ENCODE peak calls at places on chromosomes 4 and X, in five cellular contexts. B is trophoblast cell, M is H9, S is mesenchymal stem cell, A is H1. Q is an unnamed sample.

GRCh38 chr4:184348311-184349233 is 125.8 kb downstream of the IRF2 start:
- DNase-seq in B (no peak), M (no peak), S (peak; percentile 82), A (no peak), Q (no peak)

GRCh38 chr4:10416441-10416840 is 40.8 kb downstream of the ZNF518B start:
- DNase-seq in B (no peak), M (no peak), S (no peak), A (no peak), Q (no peak)

GRCh38 chrX:37910186-37910585 is 62.8 kb upstream of the DYNLT3 start:
- DNase-seq in B (no peak), M (no peak), S (no peak), A (no peak), Q (no peak)

GRCh38 chrX:21373637-21374162 is 518 bp upstream of the CNKSR2 start:
- DNase-seq in B (peak; percentile 28), M (peak; percentile 28), S (no peak), A (no peak), Q (no peak)

GRCh38 chr4:53039741-53040458 is 177.8 kb downstream of the RASL11B start:
- DNase-seq in B (no peak), M (no peak), S (no peak), A (no peak), Q (no peak)

GRCh38 chr4:6526171-6526570 is 48.8 kb upstream of the MAN2B2 start:
- DNase-seq in B (no peak), M (no peak), S (no peak), A (no peak), Q (no peak)

GRCh38 chrX:131187234-131187633 is 101.9 kb downstream of the IGSF1 start:
- DNase-seq in B (no peak), M (no peak), S (no peak), A (no peak), Q (no peak)

GRCh38 chr4:151401739-151402138 is 7.2 kb upstream of the FHIP1A start:
- DNase-seq in B (no peak), M (no peak), S (no peak), A (no peak), Q (no peak)

GRCh38 chr4:148092316-148093014 is 349.7 kb downstream of the NR3C2 start:
- DNase-seq in B (no peak), M (no peak), S (no peak), A (no peak), Q (no peak)

GRCh38 chr4:110730318-110730717 is 107.4 kb upstream of the PITX2 start:
- DNase-seq in B (no peak), M (no peak), S (no peak), A (no peak), Q (no peak)

GRCh38 chrX:51614353-51614752 is 4.4 kb downstream of the CENPVL3 start:
- DNase-seq in B (peak; percentile 1), M (peak; percentile 26), S (peak; percentile 43), A (peak; percentile 42), Q (no peak)

GRCh38 chrX:44873415-44874270 is 655 bp downstream of the KDM6A start:
- DNase-seq in B (no peak), M (no peak), S (peak; percentile 51), A (peak; percentile 46), Q (no peak)

GRCh38 chr4:111230265-111230664 is 607.4 kb upstream of the PITX2 start:
- DNase-seq in B (no peak), M (no peak), S (peak; percentile 7), A (no peak), Q (no peak)

GRCh38 chr4:178553201-178553600 is 1111.0 kb upstream of the AGA start:
- DNase-seq in B (no peak), M (no peak), S (no peak), A (no peak), Q (no peak)

GRCh38 chrX:13263560-13264251 is 56.1 kb downstream of the ATXN3L start:
- DNase-seq in B (no peak), M (no peak), S (no peak), A (no peak), Q (no peak)
- H3K14ac ChIP-seq in B (no peak overlapping the region), M (no peak overlapping the region), S (no peak overlapping the region), A (no peak overlapping the region), Q (no peak overlapping the region)

GRCh38 chr4:124105212-124105611 is 607.3 kb downstream of the ANKRD50 start:
- DNase-seq in B (no peak), M (no peak), S (peak; percentile 85), A (no peak), Q (no peak)
- H2BK12ac ChIP-seq in B (no peak overlapping the region), M (no peak overlapping the region), S (no peak overlapping the region), A (no peak overlapping the region), Q (no peak overlapping the region)

DNA sequence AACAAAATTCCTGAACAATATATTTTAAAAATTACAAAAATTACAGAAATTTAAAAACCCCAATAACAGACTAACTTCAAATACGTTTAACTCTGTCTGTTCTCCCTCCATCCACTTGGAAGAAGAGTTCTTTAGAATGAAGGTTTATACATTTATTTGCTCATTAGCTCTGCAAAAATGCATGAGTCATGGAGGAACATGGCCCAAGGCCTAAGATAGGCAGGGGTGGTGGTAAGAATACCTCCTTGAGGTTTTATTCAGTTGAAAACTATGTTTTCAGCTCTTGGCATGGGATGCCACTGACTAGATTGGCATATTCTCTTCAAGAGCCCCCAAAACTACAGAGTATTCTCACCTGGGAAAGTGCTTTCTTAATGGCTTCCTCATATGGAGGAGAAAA is 8.8 kb upstream of the LRRC66 start:
- DNase-seq in B (no peak), M (no peak), S (peak; percentile 54), A (no peak), Q (no peak)
- H3K9ac ChIP-seq in B (no peak overlapping the region), M (no peak overlapping the region), S (no peak overlapping the region), A (no peak overlapping the region), Q (no peak overlapping the region)

GRCh38 chr4:169272265-169272886 is 1.6 kb upstream of the SH3RF1 start:
- DNase-seq in B (peak; percentile 52), M (no peak), S (peak; percentile 52), A (no peak), Q (no peak)
- H3K14ac ChIP-seq in B (no peak overlapping the region), M (no peak overlapping the region), S (no peak overlapping the region), A (no peak overlapping the region), Q (no peak overlapping the region)

DNA sequence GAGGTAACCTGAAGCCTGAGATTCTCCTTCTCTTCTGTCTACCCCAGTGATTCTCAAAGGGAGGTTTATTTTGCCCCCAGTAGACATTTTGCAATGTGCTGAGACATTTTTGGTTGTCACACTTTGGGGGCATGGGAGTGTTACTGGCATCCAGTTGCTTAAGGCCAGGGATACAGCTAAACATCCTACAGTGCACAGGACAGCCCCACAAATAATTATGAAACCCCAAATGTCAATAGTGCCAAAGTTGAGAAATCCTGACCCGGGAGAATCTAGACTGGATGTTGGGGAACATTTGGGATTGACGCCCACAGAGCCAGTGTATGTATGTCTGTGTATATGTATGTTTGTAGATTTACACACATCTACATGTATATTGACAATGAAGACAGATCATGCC is 13.2 kb downstream of the MID1 start:
- DNase-seq in B (no peak), M (no peak), S (no peak), A (no peak), Q (no peak)
- H2BK12ac ChIP-seq in B (no peak overlapping the region), M (no peak overlapping the region), S (no peak overlapping the region), A (no peak overlapping the region), Q (no peak overlapping the region)

GRCh38 chrX:150036641-150037040 is 98.3 kb upstream of the EOLA2 start:
- DNase-seq in B (no peak), M (no peak), S (no peak), A (no peak), Q (no peak)

GRCh38 chrX:150034788-150035187 is 96.5 kb upstream of the EOLA2 start:
- DNase-seq in B (no peak), M (no peak), S (no peak), A (no peak), Q (no peak)

GRCh38 chrX:150036181-150036580 is 97.9 kb upstream of the EOLA2 start:
- DNase-seq in B (peak; percentile 20), M (no peak), S (peak; percentile 50), A (no peak), Q (no peak)

GRCh38 chrX:150037041-150037440 is 98.8 kb upstream of the EOLA2 start:
- DNase-seq in B (no peak), M (no peak), S (no peak), A (no peak), Q (no peak)

GRCh38 chrX:150035531-150035930 is 97.2 kb upstream of the EOLA2 start:
- DNase-seq in B (no peak), M (no peak), S (peak; percentile 38), A (no peak), Q (no peak)
- H3K9ac ChIP-seq in B (no peak overlapping the region), M (no peak overlapping the region), S (peak overlapping the region; percentile 33), A (no peak overlapping the region), Q (no peak overlapping the region)

GRCh38 chr4:145618912-145619638 is at the start of gene MMAA:
- DNase-seq in B (peak; percentile 88), M (peak; percentile 92), S (peak; percentile 92), A (peak; percentile 95), Q (peak; percentile 79)
- H3K14ac ChIP-seq in B (peak within 1 kb of the TSS; percentile 81), M (peak within 1 kb of the TSS; percentile 82), S (peak within 1 kb of the TSS; percentile 68), A (peak within 1 kb of the TSS; percentile 72), Q (peak within 1 kb of the TSS; percentile 82)

DNA sequence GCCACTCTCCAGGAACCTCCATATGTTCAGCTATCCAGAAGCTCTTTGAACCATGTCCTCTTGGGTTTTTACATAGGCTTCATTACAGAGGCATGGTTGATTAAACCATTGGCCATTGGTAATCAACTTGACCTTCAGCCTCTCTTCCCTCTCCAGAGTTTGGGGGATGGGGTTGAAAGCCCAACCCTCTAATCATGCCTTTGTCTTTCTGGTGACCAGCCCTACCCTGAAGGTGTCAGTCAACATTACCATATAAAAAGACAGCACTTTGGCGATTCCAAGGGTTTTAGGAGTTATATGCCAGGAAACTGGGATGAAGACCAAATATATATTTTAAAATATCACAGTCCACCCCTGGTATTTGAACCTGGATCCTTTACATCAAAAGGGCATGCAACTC is 222.5 kb downstream of the CHIC1 start:
- DNase-seq in B (no peak), M (no peak), S (no peak), A (no peak), Q (no peak)
- H2BK12ac ChIP-seq in B (no peak overlapping the region), M (no peak overlapping the region), S (no peak overlapping the region), A (no peak overlapping the region), Q (no peak overlapping the region)

Q was measured in neuronal stem cell.